ENCODE peak calls at places on chromosomes 6 and 20, in four cellular contexts. T is heart left ventricle, R is HCT116, E is cardiac muscle cell. M is an unnamed sample.

GRCh38 chr20:62087227-62087626 is 21.5 kb upstream of the TAF4 start:
- DNase-seq in E (no peak), T (no peak), R (no peak), M (no peak)

GRCh38 chr20:3706774-3707507 is 5.5 kb downstream of the SIGLEC1 start:
- DNase-seq in R (no peak), E (no peak), T (peak; percentile 56), M (no peak)

GRCh38 chr20:22579119-22579427 is 5.3 kb downstream of the FOXA2 start:
- DNase-seq in R (no peak), T (no peak), E (no peak), M (no peak)

GRCh38 chr6:52504778-52505127 is 72.1 kb downstream of the TRAM2 start:
- DNase-seq in E (no peak), T (no peak), R (no peak), M (no peak)

GRCh38 chr6:18976966-18977365 is 589.8 kb downstream of the RNF144B start:
- DNase-seq in E (no peak), R (no peak), T (no peak), M (no peak)

GRCh38 chr6:13327691-13328075 is 654 bp downstream of the TBC1D7 start:
- DNase-seq in R (no peak), T (no peak), E (no peak), M (no peak)

GRCh38 chr20:46588532-46589509 is 38.4 kb upstream of the OCSTAMP start:
- DNase-seq in E (no peak), T (no peak), R (no peak), M (no peak)

GRCh38 chr20:24672886-24673677 is 203.7 kb downstream of the SYNDIG1 start:
- DNase-seq in R (no peak), T (no peak), E (peak; percentile 96), M (peak; percentile 90)

GRCh38 chr20:57695940-57696339 is 13.9 kb downstream of the PMEPA1 start:
- DNase-seq in R (no peak), T (no peak), E (no peak), M (no peak)

GRCh38 chr6:7414811-7415210 is 25.2 kb downstream of the RIOK1 start:
- DNase-seq in T (no peak), R (no peak), E (peak; percentile 89), M (no peak)

GRCh38 chr6:56802570-56802969 is 152.3 kb upstream of the BEND6 start:
- DNase-seq in E (peak; percentile 64), R (no peak), T (no peak), M (peak; percentile 62)

GRCh38 chr6:126937426-126937825 is 181.0 kb upstream of the RSPO3 start:
- DNase-seq in E (no peak), T (no peak), R (no peak), M (no peak)

GRCh38 chr6:170372380-170373325 is 66.1 kb downstream of the FAM120B start:
- DNase-seq in T (no peak), E (no peak), R (no peak), M (no peak)

GRCh38 chr6:74931567-74931966 is 274.3 kb downstream of the COL12A1 start:
- DNase-seq in T (no peak), R (no peak), E (peak; percentile 67), M (peak; percentile 75)

GRCh38 chr20:16363832-16364687 is 209.2 kb downstream of the KIF16B start:
- DNase-seq in T (no peak), R (no peak), E (no peak), M (no peak)

GRCh38 chr6:24981385-24981758 is 45.6 kb upstream of the RIPOR2 start:
- DNase-seq in E (peak; percentile 56), T (no peak), R (no peak), M (no peak)

GRCh38 chr20:10670521-10671220 is 3.1 kb downstream of the JAG1 start:
- DNase-seq in R (no peak), E (no peak), T (no peak), M (no peak)

GRCh38 chr20:37095108-37095608 is 639 bp downstream of the RBL1 start:
- DNase-seq in T (no peak), R (no peak), E (no peak), M (no peak)

GRCh38 chr6:143183735-143184134 is 123.0 kb downstream of the AIG1 start:
- DNase-seq in T (no peak), R (no peak), E (no peak), M (no peak)

GRCh38 chr6:104402572-104402971 is 457.1 kb downstream of the HACE1 start:
- DNase-seq in R (no peak), T (no peak), E (no peak), M (peak; percentile 78)

GRCh38 chr6:41489284-41489851 is 56.8 kb upstream of the FOXP4 start:
- DNase-seq in E (peak; percentile 60), T (no peak), R (no peak), M (peak; percentile 59)

GRCh38 chr6:46414398-46414797 is 76.9 kb downstream of the RCAN2 start:
- DNase-seq in E (no peak), R (no peak), T (no peak), M (no peak)

GRCh38 chr6:11702039-11702795 is 76.4 kb downstream of the ADTRP start:
- DNase-seq in R (no peak), E (peak; percentile 64), T (no peak), M (no peak)

GRCh38 chr6:34223964-34224940 is 12.4 kb upstream of the HMGA1 start:
- DNase-seq in E (peak; percentile 95), T (peak; percentile 93), R (no peak), M (peak; percentile 81)

GRCh38 chr6:34226731-34227586 is 9.7 kb upstream of the HMGA1 start:
- DNase-seq in T (no peak), E (no peak), R (no peak), M (no peak)

GRCh38 chr6:34225551-34225950 is 11.1 kb upstream of the HMGA1 start:
- DNase-seq in R (no peak), E (no peak), T (no peak), M (no peak)

GRCh38 chr6:34226066-34226465 is 10.6 kb upstream of the HMGA1 start:
- DNase-seq in T (no peak), E (no peak), R (no peak), M (no peak)

GRCh38 chr6:34223381-34223963 is 13.2 kb upstream of the HMGA1 start:
- DNase-seq in E (no peak), T (no peak), R (no peak), M (no peak)
- H3K4me1 ChIP-seq in E (peaks cover 12% of the 10 kb centered on the region), T (peaks cover 4% of the 10 kb centered on the region), R (peaks cover 46% of the 10 kb centered on the region), M (peaks cover 26% of the 10 kb centered on the region)

GRCh38 chr20:58992911-58993310 is 11.9 kb downstream of the NELFCD start:
- DNase-seq in R (no peak), T (no peak), E (no peak), M (no peak)
- H3K27ac ChIP-seq in R (no peak overlapping the region), T (no peak overlapping the region), E (no peak overlapping the region), M (no peak overlapping the region)

GRCh38 chr6:43804550-43805223 is 34.7 kb downstream of the VEGFA start:
- DNase-seq in E (no peak), R (no peak), T (no peak), M (no peak)

GRCh38 chr6:43806758-43807227 is 36.8 kb downstream of the VEGFA start:
- DNase-seq in E (no peak), R (no peak), T (no peak), M (no peak)

GRCh38 chr6:43806041-43806757 is 36.2 kb downstream of the VEGFA start:
- DNase-seq in R (no peak), E (no peak), T (no peak), M (no peak)

GRCh38 chr6:43803783-43804549 is 34.0 kb downstream of the VEGFA start:
- DNase-seq in E (peak; percentile 31), T (no peak), R (peak; percentile 22), M (no peak)

GRCh38 chr6:43805695-43806040 is 35.7 kb downstream of the VEGFA start:
- DNase-seq in R (no peak), E (no peak), T (no peak), M (no peak)
- H3K4me1 ChIP-seq in R (peaks cover 29% of the 10 kb centered on the region), E (peaks cover 29% of the 10 kb centered on the region), T (peaks cover 4% of the 10 kb centered on the region), M (peaks cover 3% of the 10 kb centered on the region)

DNA sequence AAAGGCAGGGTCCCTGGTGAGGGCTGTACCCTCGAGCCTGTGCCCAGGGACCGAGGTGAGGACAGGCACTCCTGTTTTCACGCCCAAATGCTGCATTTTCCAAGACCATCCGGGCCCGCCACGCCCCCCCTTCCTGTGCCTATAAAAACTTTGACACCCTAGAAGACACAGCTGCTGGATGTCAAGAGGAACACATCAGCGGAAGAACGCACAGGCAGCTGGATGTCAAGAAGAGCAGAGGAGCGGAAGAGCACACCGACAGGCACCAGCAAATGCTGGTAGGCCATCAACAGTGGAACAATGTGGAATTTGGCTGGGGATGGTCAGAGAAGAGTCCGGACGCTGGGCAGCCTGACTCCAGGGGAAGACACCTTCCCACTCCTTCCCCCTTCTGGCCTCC is 56.1 kb downstream of the TXLNB start:
- DNase-seq in E (no peak), T (no peak), R (no peak), M (no peak)
- H3K27ac ChIP-seq in E (no peak overlapping the region), T (no peak overlapping the region), R (no peak overlapping the region), M (no peak overlapping the region)

DNA sequence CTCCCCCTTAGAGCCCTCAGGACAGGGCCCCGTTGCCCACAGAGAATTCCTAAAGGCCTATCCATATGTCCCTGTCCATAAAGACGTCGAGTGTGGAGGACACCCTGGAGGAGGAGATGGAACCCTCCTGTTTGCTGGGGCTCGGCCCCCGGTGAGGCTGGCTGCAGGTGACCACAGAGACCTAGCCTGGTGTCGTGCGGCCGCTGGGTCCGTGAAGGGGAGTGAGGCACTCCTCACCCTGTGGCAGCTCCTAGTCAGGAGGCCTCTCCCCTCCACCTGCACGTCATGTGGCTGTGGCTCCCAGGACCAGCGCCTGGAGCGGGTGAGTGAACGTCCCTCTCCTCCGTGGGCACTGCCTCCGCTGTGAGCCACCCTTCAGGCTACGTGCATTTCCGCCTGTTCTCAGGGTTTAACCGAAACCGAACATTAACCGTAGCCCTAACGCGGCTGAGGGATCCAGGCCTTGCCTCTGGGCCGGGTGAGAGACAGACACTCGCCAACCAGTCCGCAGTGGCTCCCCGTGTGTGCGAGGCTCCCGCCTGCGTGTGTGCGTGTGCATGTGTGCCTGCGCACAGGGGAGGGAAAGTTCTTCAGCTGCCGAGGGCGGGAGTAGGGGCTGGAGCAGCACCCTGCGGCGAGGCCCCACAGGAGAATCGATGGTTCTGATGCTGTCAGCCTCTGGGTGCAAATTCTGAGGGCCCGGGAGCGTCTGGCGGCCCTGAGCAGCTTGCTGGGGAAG is 5.9 kb upstream of the TCEA2 start:
- DNase-seq in E (no peak), R (no peak), T (no peak), M (no peak)
- H3K4me1 ChIP-seq in E (peaks cover 5% of the 10 kb centered on the region), R (peaks cover 9% of the 10 kb centered on the region), T (peaks cover 12% of the 10 kb centered on the region), M (peaks cover 75% of the 10 kb centered on the region)

GRCh38 chr6:151661928-151662327 is 145.6 kb upstream of the ESR1 start:
- DNase-seq in T (no peak), E (no peak), R (peak; percentile 10), M (no peak)
- H3K27ac ChIP-seq in T (no peak overlapping the region), E (no peak overlapping the region), R (no peak overlapping the region), M (no peak overlapping the region)

M was measured in SJSA1.